ENCODE peak calls at places on chromosomes 4 and X, in ten cellular contexts. Q is aorta; Z is CD8-positive, alpha-beta memory T cell; A is WERI-Rb-1; L is heart left ventricle; N is heart right ventricle; J is right lobe of liver; T is neuronal stem cell; U is ovary; C is naive thymus-derived CD4-positive, alpha-beta T cell. P is an unnamed sample.

GRCh38 chrX:40004916-40005289 is 92.9 kb downstream of the BCOR start:
- DNase-seq in A (no peak), C (no peak), T (no peak), N (no peak), Z (no peak), L (no peak), U (no peak), J (no peak), Q (no peak), P (no peak)

GRCh38 chrX:65811558-65812228 is 144.2 kb downstream of the MSN start:
- DNase-seq in Q (no peak), A (no peak), J (no peak), Z (no peak), T (no peak), U (no peak), C (no peak), N (no peak), L (no peak), P (no peak)

GRCh38 chr4:135948797-135949196 is 1583.5 kb downstream of the PCDH18 start:
- DNase-seq in C (no peak), A (no peak), L (no peak), T (no peak), Z (no peak), J (no peak), N (no peak), U (no peak), Q (no peak), P (no peak)

GRCh38 chr4:90419124-90419711 is 292.0 kb downstream of the CCSER1 start:
- DNase-seq in Z (no peak), N (no peak), Q (no peak), A (no peak), L (no peak), U (no peak), C (no peak), J (no peak), T (peak; percentile 26), P (no peak)

GRCh38 chrX:17741123-17741511 is 3.8 kb downstream of the SCML1 start:
- DNase-seq in C (no peak), U (no peak), Q (no peak), T (peak; percentile 11), L (no peak), J (no peak), A (peak; percentile 66), N (no peak), Z (no peak), P (no peak)

GRCh38 chr4:33162122-33162521 is 2442.0 kb downstream of the PCDH7 start:
- DNase-seq in T (no peak), Z (no peak), U (no peak), L (no peak), N (no peak), A (no peak), Q (no peak), C (no peak), J (no peak), P (no peak)

GRCh38 chr4:124322234-124322831 is 390.2 kb downstream of the ANKRD50 start:
- DNase-seq in A (no peak), C (no peak), T (peak; percentile 17), N (no peak), Z (no peak), Q (no peak), L (no peak), U (no peak), J (no peak), P (no peak)

GRCh38 chr4:186105721-186106335 is 1.3 kb downstream of the FAM149A start:
- DNase-seq in Z (no peak), N (no peak), C (peak; percentile 10), Q (no peak), A (no peak), J (no peak), T (no peak), L (no peak), U (no peak), P (no peak)

GRCh38 chrX:122094611-122095010 is 1047.2 kb downstream of the GLUD2 start:
- DNase-seq in Z (no peak), Q (no peak), U (no peak), T (no peak), C (no peak), N (no peak), J (no peak), A (no peak), L (no peak), P (no peak)

GRCh38 chrX:119646515-119646914 is 40.3 kb upstream of the NKRF start:
- DNase-seq in T (no peak), U (no peak), C (no peak), N (no peak), L (no peak), J (no peak), Z (no peak), Q (no peak), A (no peak), P (no peak)

GRCh38 chr4:120400441-120400840 is 333.8 kb upstream of the MAD2L1 start:
- DNase-seq in Z (no peak), C (no peak), L (no peak), N (no peak), T (no peak), Q (no peak), J (no peak), U (no peak), A (no peak), P (peak; percentile 26)

GRCh38 chr4:6071959-6072720 is 53.9 kb upstream of the C4orf50 start:
- DNase-seq in A (no peak), T (no peak), N (peak; percentile 23), Z (no peak), J (peak; percentile 60), L (no peak), Q (no peak), C (no peak), U (no peak), P (peak; percentile 35)

GRCh38 chr4:169070895-169071218 is 60.8 kb upstream of the CBR4 start:
- DNase-seq in Q (no peak), N (no peak), Z (no peak), L (no peak), J (peak; percentile 74), A (no peak), C (no peak), T (no peak), U (no peak), P (peak; percentile 48)

GRCh38 chr4:13640149-13640671 is 12.7 kb upstream of the BOD1L1 start:
- DNase-seq in Z (no peak), L (no peak), C (no peak), T (no peak), J (no peak), N (no peak), A (no peak), U (no peak), Q (no peak), P (no peak)

GRCh38 chr4:38109370-38109769 is 149.2 kb downstream of the PTTG2 start:
- DNase-seq in N (no peak), U (no peak), Z (no peak), Q (no peak), J (no peak), A (no peak), C (no peak), T (no peak), L (no peak), P (no peak)

GRCh38 chr4:164177186-164177585 is 576.7 kb upstream of the SMIM31 start:
- DNase-seq in U (no peak), Z (no peak), N (no peak), J (no peak), C (no peak), A (no peak), L (no peak), Q (no peak), T (no peak), P (no peak)

GRCh38 chrX:112218388-112218787 is 135.8 kb upstream of the TRPC5 start:
- DNase-seq in L (no peak), J (no peak), A (no peak), T (no peak), C (no peak), Q (no peak), N (no peak), U (no peak), Z (no peak), P (no peak)

DNA sequence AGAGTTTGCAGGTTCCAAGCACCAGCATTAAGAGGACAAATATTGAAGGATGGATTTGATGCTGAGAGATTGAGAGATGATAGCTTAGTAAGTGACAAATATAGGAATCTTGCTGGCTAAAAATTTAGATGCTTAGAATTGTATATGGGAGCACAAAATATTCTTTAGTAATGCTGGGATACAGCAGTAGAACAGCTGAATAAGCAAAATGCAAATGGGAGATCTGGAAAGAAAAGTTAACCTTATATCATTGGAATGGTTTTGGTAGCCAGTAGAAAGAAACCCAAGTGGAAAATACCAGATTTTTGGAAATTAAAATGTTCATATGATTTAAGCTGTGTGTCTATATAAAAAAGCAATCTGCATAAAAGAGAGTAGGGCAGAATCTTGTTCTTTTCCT is 308.6 kb upstream of the CPEB2 start:
- DNase-seq in C (no peak), N (no peak), Q (no peak), U (no peak), A (no peak), L (no peak), J (no peak), T (no peak), Z (no peak), P (no peak)
- H3K9me3 ChIP-seq in C (peaks cover 8% of the 10 kb centered on the region), N (no peaks in the 10 kb centered on the region), Q (no peaks in the 10 kb centered on the region), U (no peaks in the 10 kb centered on the region), A (peaks cover 14% of the 10 kb centered on the region), L (peaks cover 3% of the 10 kb centered on the region), J (no peaks in the 10 kb centered on the region), T (no peaks in the 10 kb centered on the region), Z (no peaks in the 10 kb centered on the region), P (peaks cover 5% of the 10 kb centered on the region)

GRCh38 chr4:149707862-149708261 is 107.8 kb downstream of the IQCM start:
- DNase-seq in T (no peak), C (no peak), Z (no peak), L (no peak), Q (no peak), A (no peak), J (no peak), U (no peak), N (no peak), P (no peak)
- H3K27ac ChIP-seq in T (no peak overlapping the region), C (no peak overlapping the region), Z (no peak overlapping the region), L (no peak overlapping the region), Q (no peak overlapping the region), A (no peak overlapping the region), J (no peak overlapping the region), U (no peak overlapping the region), N (no peak overlapping the region), P (no peak overlapping the region)

GRCh38 chr4:119118397-119118796 is 17.2 kb upstream of the MYOZ2 start:
- DNase-seq in U (no peak), A (no peak), J (no peak), Z (no peak), L (no peak), N (no peak), Q (no peak), T (no peak), C (no peak), P (no peak)
- H3K4me3 ChIP-seq in U (no peak overlapping the region), A (no peak overlapping the region), J (no peak overlapping the region), Z (no peak overlapping the region), L (no peak overlapping the region), N (no peak overlapping the region), Q (no peak overlapping the region), T (no peak overlapping the region), C (no peak overlapping the region), P (no peak overlapping the region)

DNA sequence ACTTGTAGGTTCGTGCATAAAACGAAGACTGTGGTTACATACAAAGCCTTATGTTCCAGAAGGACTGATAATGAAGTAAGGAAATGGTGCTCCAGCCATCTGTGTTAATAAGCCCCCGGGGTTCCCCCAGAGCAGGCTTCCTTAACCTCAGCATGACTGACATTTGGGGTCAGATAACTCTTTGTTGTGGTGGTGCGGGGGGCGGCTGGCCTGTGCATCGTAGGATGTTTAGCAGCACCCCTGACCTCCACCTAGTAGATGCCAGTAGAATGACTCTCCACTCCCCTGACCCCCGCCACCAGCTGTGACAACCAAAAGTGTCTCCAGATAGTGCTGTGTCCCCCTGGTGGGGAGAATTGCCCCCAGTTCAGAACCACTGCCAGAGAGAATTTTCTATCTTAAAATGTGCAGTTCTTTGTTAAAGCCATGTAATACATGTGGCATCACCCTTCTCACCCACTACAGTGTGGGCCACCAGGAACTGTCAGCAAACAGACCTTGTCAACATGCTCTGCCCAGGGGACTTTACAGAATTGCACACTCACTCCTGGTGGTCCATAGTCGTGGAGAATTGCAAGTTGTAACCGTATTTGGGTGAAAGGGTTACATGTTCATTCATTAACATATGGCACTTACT is 7.5 kb downstream of the SH3KBP1 start:
- DNase-seq in L (no peak), Q (no peak), C (no peak), J (no peak), Z (no peak), N (no peak), U (no peak), T (no peak), A (no peak), P (no peak)
- H3K9me3 ChIP-seq in L (no peaks in the 10 kb centered on the region), Q (no peaks in the 10 kb centered on the region), C (no peaks in the 10 kb centered on the region), J (no peaks in the 10 kb centered on the region), Z (no peaks in the 10 kb centered on the region), N (no peaks in the 10 kb centered on the region), U (no peaks in the 10 kb centered on the region), T (no peaks in the 10 kb centered on the region), A (peaks cover 4% of the 10 kb centered on the region), P (no peaks in the 10 kb centered on the region)